ENCODE peak calls at places on chromosome 7, in four cellular contexts. One of them, this sample, is unnamed. For H3K9me3 and H3K4me1, the result is how much of the 10 kb centered on the place peaks cover.

GRCh38 chr7:39979406-39980073 is 29.5 kb downstream of the CDK13 start:
- DNase-seq in lower lobe of right lung: no peak
- DNase-seq in hepatocyte: no peak
- DNase-seq in SJSA1: no peak
- DNase-seq in this sample: no peak

GRCh38 chr7:47571355-47572100 is 10.4 kb downstream of the TNS3 start:
- DNase-seq in lower lobe of right lung: peak
- DNase-seq in hepatocyte: peak
- DNase-seq in SJSA1: peak
- DNase-seq in this sample: no peak

GRCh38 chr7:55065079-55065478 is 46.3 kb downstream of the EGFR start:
- DNase-seq in lower lobe of right lung: no peak
- DNase-seq in hepatocyte: peak
- DNase-seq in SJSA1: peak
- DNase-seq in this sample: no peak

GRCh38 chr7:33108591-33108930 is 643 bp downstream of the RP9 start:
- DNase-seq in lower lobe of right lung: no peak
- DNase-seq in hepatocyte: peak
- DNase-seq in SJSA1: no peak
- DNase-seq in this sample: no peak

GRCh38 chr7:46170021-46170420 is 248.9 kb upstream of the IGFBP3 start:
- DNase-seq in lower lobe of right lung: no peak
- DNase-seq in hepatocyte: no peak
- DNase-seq in SJSA1: no peak
- DNase-seq in this sample: no peak

GRCh38 chr7:115300228-115300870 is 378.5 kb downstream of the MDFIC start:
- DNase-seq in lower lobe of right lung: no peak
- DNase-seq in hepatocyte: no peak
- DNase-seq in SJSA1: no peak
- DNase-seq in this sample: no peak

GRCh38 chr7:37411444-37412034 is 37.1 kb downstream of the ELMO1 start:
- DNase-seq in lower lobe of right lung: no peak
- DNase-seq in hepatocyte: no peak
- DNase-seq in SJSA1: no peak
- DNase-seq in this sample: no peak

GRCh38 chr7:71988176-71988575 is 424.0 kb downstream of the CALN1 start:
- DNase-seq in lower lobe of right lung: no peak
- DNase-seq in hepatocyte: no peak
- DNase-seq in SJSA1: no peak
- DNase-seq in this sample: no peak

GRCh38 chr7:17626215-17626614 is 314.1 kb downstream of the SNX13 start:
- DNase-seq in lower lobe of right lung: no peak
- DNase-seq in hepatocyte: no peak
- DNase-seq in SJSA1: no peak
- DNase-seq in this sample: no peak

GRCh38 chr7:43196379-43196778 is 83.9 kb downstream of the HECW1 start:
- DNase-seq in lower lobe of right lung: no peak
- DNase-seq in hepatocyte: no peak
- DNase-seq in SJSA1: no peak
- DNase-seq in this sample: no peak

GRCh38 chr7:45189151-45189970 is 31.8 kb downstream of the RAMP3 start:
- DNase-seq in lower lobe of right lung: no peak
- DNase-seq in hepatocyte: no peak
- DNase-seq in SJSA1: no peak
- DNase-seq in this sample: no peak

GRCh38 chr7:138756591-138757222 is 41.1 kb upstream of the TMEM213 start:
- DNase-seq in lower lobe of right lung: no peak
- DNase-seq in hepatocyte: no peak
- DNase-seq in SJSA1: no peak
- DNase-seq in this sample: no peak

GRCh38 chr7:17090751-17091150 is 207.7 kb upstream of the AHR start:
- DNase-seq in lower lobe of right lung: no peak
- DNase-seq in hepatocyte: no peak
- DNase-seq in SJSA1: no peak
- DNase-seq in this sample: no peak

GRCh38 chr7:28205505-28205904 is 24.9 kb upstream of the JAZF1 start:
- DNase-seq in lower lobe of right lung: no peak
- DNase-seq in hepatocyte: no peak
- DNase-seq in SJSA1: no peak
- DNase-seq in this sample: no peak

GRCh38 chr7:37786741-37787569 is 61.4 kb upstream of the NME8 start:
- DNase-seq in lower lobe of right lung: no peak
- DNase-seq in hepatocyte: no peak
- DNase-seq in SJSA1: no peak
- DNase-seq in this sample: no peak

GRCh38 chr7:16203065-16203464 is 218.3 kb downstream of the CRPPA start:
- DNase-seq in lower lobe of right lung: no peak
- DNase-seq in hepatocyte: no peak
- DNase-seq in SJSA1: no peak
- DNase-seq in this sample: no peak

GRCh38 chr7:157558061-157558460 is 221.3 kb downstream of the DNAJB6 start:
- DNase-seq in lower lobe of right lung: peak
- DNase-seq in hepatocyte: no peak
- DNase-seq in SJSA1: no peak
- DNase-seq in this sample: no peak

GRCh38 chr7:23018747-23019146 is 4.8 kb upstream of the HYCC1 start:
- DNase-seq in lower lobe of right lung: no peak
- DNase-seq in hepatocyte: no peak
- DNase-seq in SJSA1: no peak
- DNase-seq in this sample: no peak

GRCh38 chr7:27184342-27185012 is 555 bp downstream of the HOXA11 start:
- DNase-seq in lower lobe of right lung: no peak
- DNase-seq in hepatocyte: no peak
- DNase-seq in SJSA1: peak
- DNase-seq in this sample: no peak

GRCh38 chr7:101846006-101846405 is 28.6 kb downstream of the CUX1 start:
- DNase-seq in lower lobe of right lung: no peak
- DNase-seq in hepatocyte: no peak
- DNase-seq in SJSA1: no peak
- DNase-seq in this sample: no peak

GRCh38 chr7:79786187-79786586 is 332.7 kb upstream of the MAGI2 start:
- DNase-seq in lower lobe of right lung: no peak
- DNase-seq in hepatocyte: peak
- DNase-seq in SJSA1: no peak
- DNase-seq in this sample: no peak

GRCh38 chr7:29063231-29063630 is 83.1 kb downstream of the CPVL start:
- DNase-seq in lower lobe of right lung: no peak
- DNase-seq in hepatocyte: no peak
- DNase-seq in SJSA1: no peak
- DNase-seq in this sample: no peak

GRCh38 chr7:108467391-108467790 is 11.2 kb upstream of the NRCAM start:
- DNase-seq in lower lobe of right lung: no peak
- DNase-seq in hepatocyte: no peak
- DNase-seq in SJSA1: no peak
- DNase-seq in this sample: no peak
- H3K27ac ChIP-seq in lower lobe of right lung: no peak
- H3K27ac ChIP-seq in hepatocyte: no peak
- H3K27ac ChIP-seq in SJSA1: no peak
- H3K27ac ChIP-seq in this sample: no peak

GRCh38 chr7:38822556-38822955 is 86.4 kb downstream of the VPS41 start:
- DNase-seq in lower lobe of right lung: no peak
- DNase-seq in hepatocyte: no peak
- DNase-seq in SJSA1: no peak
- DNase-seq in this sample: no peak

GRCh38 chr7:38825721-38826440 is 83.1 kb downstream of the VPS41 start:
- DNase-seq in lower lobe of right lung: no peak
- DNase-seq in hepatocyte: no peak
- DNase-seq in SJSA1: no peak
- DNase-seq in this sample: no peak

GRCh38 chr7:38824948-38825347 is 84.0 kb downstream of the VPS41 start:
- DNase-seq in lower lobe of right lung: no peak
- DNase-seq in hepatocyte: no peak
- DNase-seq in SJSA1: no peak
- DNase-seq in this sample: no peak

GRCh38 chr7:38819463-38819862 is 89.5 kb downstream of the VPS41 start:
- DNase-seq in lower lobe of right lung: no peak
- DNase-seq in hepatocyte: no peak
- DNase-seq in SJSA1: no peak
- DNase-seq in this sample: no peak

DNA sequence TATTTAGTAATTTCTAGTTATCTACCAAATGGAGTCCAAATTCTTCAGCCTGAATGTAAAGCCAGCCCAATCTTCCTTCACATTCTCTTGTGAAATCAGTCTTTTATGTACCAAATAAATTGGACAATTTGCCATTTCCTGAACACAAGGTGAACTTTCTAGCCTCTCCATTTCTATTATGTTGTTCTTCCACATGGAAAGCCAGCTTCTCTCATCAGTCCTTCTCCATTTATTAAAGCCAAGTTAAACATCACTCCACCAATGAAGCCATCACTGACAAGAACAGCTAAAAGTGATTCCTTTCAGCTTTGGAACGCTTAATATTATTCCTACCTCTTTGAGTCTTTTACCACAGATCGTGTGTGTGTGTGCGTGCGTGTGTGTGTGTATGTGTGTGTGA is 88.4 kb downstream of the VPS41 start:
- DNase-seq in lower lobe of right lung: no peak
- DNase-seq in hepatocyte: no peak
- DNase-seq in SJSA1: no peak
- DNase-seq in this sample: no peak
- H3K9me3 ChIP-seq in lower lobe of right lung: under half
- H3K9me3 ChIP-seq in hepatocyte: under half
- H3K9me3 ChIP-seq in SJSA1: under half
- H3K9me3 ChIP-seq in this sample: under half

GRCh38 chr7:148849393-148850098 is 34.5 kb downstream of the EZH2 start:
- DNase-seq in lower lobe of right lung: no peak
- DNase-seq in hepatocyte: no peak
- DNase-seq in SJSA1: no peak
- DNase-seq in this sample: no peak

GRCh38 chr7:148856035-148856881 is 27.8 kb downstream of the EZH2 start:
- DNase-seq in lower lobe of right lung: no peak
- DNase-seq in hepatocyte: peak
- DNase-seq in SJSA1: no peak
- DNase-seq in this sample: no peak

GRCh38 chr7:148850564-148850963 is 33.5 kb downstream of the EZH2 start:
- DNase-seq in lower lobe of right lung: no peak
- DNase-seq in hepatocyte: no peak
- DNase-seq in SJSA1: no peak
- DNase-seq in this sample: no peak

GRCh38 chr7:148854975-148855374 is 29.1 kb downstream of the EZH2 start:
- DNase-seq in lower lobe of right lung: no peak
- DNase-seq in hepatocyte: no peak
- DNase-seq in SJSA1: no peak
- DNase-seq in this sample: no peak

GRCh38 chr7:148852272-148852671 is 31.8 kb downstream of the EZH2 start:
- DNase-seq in lower lobe of right lung: no peak
- DNase-seq in hepatocyte: no peak
- DNase-seq in SJSA1: no peak
- DNase-seq in this sample: no peak
- H3K4me1 ChIP-seq in lower lobe of right lung: under half
- H3K4me1 ChIP-seq in hepatocyte: under half
- H3K4me1 ChIP-seq in SJSA1: under half
- H3K4me1 ChIP-seq in this sample: under half

GRCh38 chr7:24962418-24962962 is 17.5 kb downstream of the OSBPL3 start:
- DNase-seq in lower lobe of right lung: no peak
- DNase-seq in hepatocyte: no peak
- DNase-seq in SJSA1: no peak
- DNase-seq in this sample: no peak
- H3K27ac ChIP-seq in lower lobe of right lung: no peak
- H3K27ac ChIP-seq in hepatocyte: no peak
- H3K27ac ChIP-seq in SJSA1: no peak
- H3K27ac ChIP-seq in this sample: no peak

GRCh38 chr7:64373017-64373416 is 59.3 kb downstream of the ZNF736 start:
- DNase-seq in lower lobe of right lung: no peak
- DNase-seq in hepatocyte: no peak
- DNase-seq in SJSA1: no peak
- DNase-seq in this sample: no peak

GRCh38 chr7:64371116-64371515 is 57.4 kb downstream of the ZNF736 start:
- DNase-seq in lower lobe of right lung: no peak
- DNase-seq in hepatocyte: no peak
- DNase-seq in SJSA1: no peak
- DNase-seq in this sample: no peak
- H3K9me3 ChIP-seq in lower lobe of right lung: under half
- H3K9me3 ChIP-seq in hepatocyte: under half
- H3K9me3 ChIP-seq in SJSA1: under half
- H3K9me3 ChIP-seq in this sample: under half

DNA sequence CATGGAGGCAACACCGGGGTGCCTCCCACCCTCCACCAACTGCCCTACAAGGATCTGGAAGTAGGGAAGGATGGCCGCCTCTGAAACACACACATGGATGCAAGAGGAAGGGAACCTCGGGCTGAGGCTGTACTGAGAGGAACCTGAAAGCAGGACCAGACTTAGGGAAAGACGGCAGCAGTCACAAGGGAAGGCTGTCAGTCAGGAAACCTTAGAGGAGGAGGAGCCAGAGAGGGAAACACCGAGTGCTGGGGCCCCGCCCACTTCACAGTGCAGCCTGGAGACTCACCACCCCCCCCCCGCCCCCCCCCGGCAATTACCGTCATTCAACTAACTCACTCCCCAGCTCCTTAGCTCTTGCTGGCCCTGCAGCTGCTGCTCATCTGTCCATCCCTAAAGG is 2.5 kb downstream of the CYREN start:
- DNase-seq in lower lobe of right lung: peak
- DNase-seq in hepatocyte: peak
- DNase-seq in SJSA1: no peak
- DNase-seq in this sample: no peak
- H3K4me1 ChIP-seq in lower lobe of right lung: half or more
- H3K4me1 ChIP-seq in hepatocyte: under half
- H3K4me1 ChIP-seq in SJSA1: under half
- H3K4me1 ChIP-seq in this sample: under half